ENCODE peak calls at places on chromosomes 1 and 21, in five cellular contexts. Z is left cardiac atrium; W is thyroid gland; R is non-pigmented ciliary epithelial cell; Y is stimulated activated CD4-positive, alpha-beta T cell treated with anti-CD3 and anti-CD28 coated beads, Interleukin-15, amount 100 ng/mL, for 24 hours. Q is an unnamed sample.

GRCh38 chr1:101302831-101303511 is 66.2 kb downstream of the S1PR1 start:
- DNase-seq in R (no peak), W (no peak), Z (no peak), Y (no peak), Q (no peak)

GRCh38 chr21:35257413-35257812 is 208.3 kb upstream of the RUNX1 start:
- DNase-seq in W (peak), R (peak), Z (peak), Y (peak), Q (no peak)

GRCh38 chr1:115530407-115530806 is 111.4 kb upstream of the VANGL1 start:
- DNase-seq in W (no peak), Y (no peak), R (no peak), Z (no peak), Q (no peak)

GRCh38 chr21:31618696-31619430 is 40.6 kb upstream of the SOD1 start:
- DNase-seq in Y (no peak), W (no peak), Z (no peak), R (no peak), Q (no peak)

GRCh38 chr1:41486053-41486891 is 1.8 kb upstream of the EDN2 start:
- DNase-seq in Y (no peak), Z (no peak), R (no peak), W (peak), Q (no peak)

GRCh38 chr1:33327587-33328325 is 6.9 kb upstream of the A3GALT2 start:
- DNase-seq in Z (peak), R (peak), Y (no peak), W (peak), Q (no peak)

GRCh38 chr1:96365076-96365475 is 356.5 kb upstream of the PTBP2 start:
- DNase-seq in W (no peak), R (no peak), Y (no peak), Z (no peak), Q (no peak)

GRCh38 chr1:228164561-228165371 is 838 bp upstream of the IBA57 start:
- DNase-seq in Z (peak), Y (no peak), R (no peak), W (no peak), Q (no peak)

GRCh38 chr1:58814251-58815068 is 30.6 kb upstream of the JUN start:
- DNase-seq in W (peak), Z (peak), R (no peak), Y (no peak), Q (peak)

GRCh38 chr1:208405014-208405413 is 160.8 kb upstream of the PLXNA2 start:
- DNase-seq in Z (no peak), W (no peak), R (no peak), Y (no peak), Q (no peak)

GRCh38 chr1:45552309-45552708 is 1.7 kb downstream of the AKR1A1 start:
- DNase-seq in Y (no peak), R (no peak), W (peak), Z (no peak), Q (no peak)

GRCh38 chr1:28139033-28139712 is 37.3 kb downstream of the PTAFR start:
- DNase-seq in Y (no peak), W (no peak), R (peak), Z (no peak), Q (no peak)

GRCh38 chr1:4527819-4528218 is 126.6 kb upstream of the AJAP1 start:
- DNase-seq in R (no peak), W (no peak), Z (no peak), Y (no peak), Q (no peak)

GRCh38 chr1:24905355-24905978 is 24.6 kb downstream of the RUNX3 start:
- DNase-seq in Y (peak), Z (no peak), W (no peak), R (no peak), Q (no peak)

GRCh38 chr21:16633851-16634521 is 878.9 kb upstream of the CXADR start:
- DNase-seq in Y (no peak), Z (no peak), W (no peak), R (no peak), Q (no peak)

GRCh38 chr1:112513112-112513870 is 4.5 kb downstream of the WNT2B start:
- DNase-seq in Z (peak), R (no peak), W (no peak), Y (no peak), Q (no peak)

GRCh38 chr1:58180537-58180936 is 366.0 kb downstream of the OMA1 start:
- DNase-seq in Y (no peak), W (no peak), Z (no peak), R (no peak), Q (no peak)

GRCh38 chr1:165675794-165676193 is 22.6 kb downstream of the ALDH9A1 start:
- DNase-seq in Y (no peak), W (no peak), R (no peak), Z (no peak), Q (no peak)

GRCh38 chr1:116159611-116160010 is 48.4 kb downstream of the MAB21L3 start:
- DNase-seq in Z (no peak), W (no peak), Y (no peak), R (no peak), Q (no peak)

GRCh38 chr1:94281361-94282142 is 44.2 kb upstream of the ARHGAP29 start:
- DNase-seq in R (no peak), Y (no peak), W (no peak), Z (no peak), Q (no peak)

GRCh38 chr1:207866471-207867135 is 44.3 kb downstream of the CD34 start:
- DNase-seq in Y (peak), R (no peak), Z (peak), W (peak), Q (no peak)

GRCh38 chr1:178688244-178688643 is 36.8 kb upstream of the RALGPS2 start:
- DNase-seq in W (no peak), Z (peak), R (no peak), Y (no peak), Q (no peak)

GRCh38 chr1:79667848-79668696 is 661.5 kb upstream of the ADGRL4 start:
- DNase-seq in Y (no peak), R (no peak), W (no peak), Z (no peak), Q (no peak)

GRCh38 chr1:47659141-47659540 is 221.3 kb downstream of the FOXD2 start:
- DNase-seq in Y (no peak), W (no peak), Z (no peak), R (no peak), Q (no peak)

GRCh38 chr1:226656601-226657277 is 82.3 kb downstream of the ITPKB start:
- DNase-seq in W (peak), Z (no peak), R (no peak), Y (no peak), Q (no peak)

GRCh38 chr1:2564006-2564814 is 8.0 kb downstream of the TNFRSF14 start:
- DNase-seq in Z (no peak), R (no peak), Y (no peak), W (no peak), Q (no peak)

GRCh38 chr1:2906105-2906504 is 104.6 kb upstream of the TTC34 start:
- DNase-seq in Z (no peak), Y (no peak), R (no peak), W (peak), Q (no peak)

GRCh38 chr1:223298706-223299105 is 65.3 kb downstream of the SUSD4 start:
- DNase-seq in W (no peak), Z (no peak), Y (no peak), R (peak), Q (no peak)

GRCh38 chr1:56868761-56869160 is 14.2 kb downstream of the C8A start:
- DNase-seq in W (no peak), R (no peak), Y (no peak), Z (no peak), Q (no peak)

GRCh38 chr1:177872563-177872900 is 97.3 kb downstream of the SEC16B start:
- DNase-seq in Z (no peak), W (no peak), R (no peak), Y (no peak), Q (no peak)

GRCh38 chr1:215793210-215793609 is 226.1 kb downstream of the KCTD3 start:
- DNase-seq in R (peak), Y (no peak), Z (no peak), W (no peak), Q (no peak)

GRCh38 chr1:179663810-179664209 is 72.2 kb downstream of the TDRD5 start:
- DNase-seq in R (no peak), W (no peak), Z (no peak), Y (no peak), Q (no peak)

GRCh38 chr21:36847189-36847588 is 119.3 kb downstream of the HLCS start:
- DNase-seq in R (peak), Y (no peak), W (no peak), Z (no peak), Q (no peak)

GRCh38 chr1:2610036-2610720 is 22.6 kb downstream of the MMEL1 start:
- DNase-seq in W (peak), Z (no peak), Y (no peak), R (no peak), Q (no peak)

GRCh38 chr1:107748529-107748928 is 216.5 kb downstream of the VAV3 start:
- DNase-seq in Z (no peak), Y (no peak), W (no peak), R (no peak), Q (no peak)

GRCh38 chr1:4416189-4416588 is 238.2 kb upstream of the AJAP1 start:
- DNase-seq in R (no peak), Z (no peak), Y (no peak), W (no peak), Q (no peak)

GRCh38 chr21:33821580-33822322 is 93.9 kb downstream of the ATP5PO start:
- DNase-seq in Y (no peak), W (peak), Z (no peak), R (no peak), Q (peak)

GRCh38 chr1:15965228-15965767 is 10.6 kb downstream of the ZBTB17 start:
- DNase-seq in Y (no peak), Z (no peak), W (no peak), R (no peak), Q (no peak)

GRCh38 chr21:37374026-37374425 is 7.5 kb downstream of the DYRK1A start:
- DNase-seq in Y (no peak), W (no peak), R (no peak), Z (no peak), Q (no peak)

Q was measured in neural crest cell.